ENCODE peak calls at places on chromosomes 12 and 14, in five cellular contexts. Y is EL, P is AG20443, T is endothelial cell of umbilical vein, H is hypothalamus. Q is an unnamed sample.

GRCh38 chr12:4031703-4032291 is 158.6 kb upstream of the PARP11 start:
- DNase-seq in P (peak; percentile 21), H (no peak), Y (peak; percentile 20), T (peak; percentile 14), Q (no peak)

GRCh38 chr12:29278673-29279420 is 102.1 kb downstream of the ERGIC2 start:
- DNase-seq in Y (peak; percentile 61), P (peak; percentile 28), T (no peak), H (no peak), Q (no peak)

GRCh38 chr14:37712976-37713431 is 117.6 kb downstream of the TTC6 start:
- DNase-seq in P (no peak), T (no peak), H (no peak), Y (no peak), Q (no peak)

GRCh38 chr12:26125451-26126339 is 858 bp upstream of the BHLHE41 start:
- DNase-seq in T (peak; percentile 53), Y (peak; percentile 80), H (peak; percentile 74), P (peak; percentile 73), Q (no peak)

GRCh38 chr12:64691793-64692583 is 67.2 kb downstream of the GNS start:
- DNase-seq in H (no peak), T (no peak), P (no peak), Y (no peak), Q (peak; percentile 98)

GRCh38 chr12:62400135-62400534 is 66.5 kb upstream of the MON2 start:
- DNase-seq in P (no peak), T (no peak), H (no peak), Y (no peak), Q (no peak)

GRCh38 chr12:15278816-15279658 is 43.3 kb upstream of the PTPRO start:
- DNase-seq in Y (peak; percentile 79), T (peak; percentile 49), H (no peak), P (peak; percentile 63), Q (no peak)

GRCh38 chr12:118964988-118965387 is 16.4 kb upstream of the SRRM4 start:
- DNase-seq in T (no peak), P (no peak), H (no peak), Y (no peak), Q (peak; percentile 51)

GRCh38 chr12:110641512-110641911 is 27.6 kb downstream of the TCTN1 start:
- DNase-seq in H (no peak), T (no peak), Y (no peak), P (no peak), Q (no peak)

GRCh38 chr12:33296529-33296928 is 143.1 kb downstream of the SYT10 start:
- DNase-seq in T (no peak), H (no peak), Y (no peak), P (no peak), Q (no peak)

GRCh38 chr12:30507576-30507975 is 188.1 kb downstream of the IPO8 start:
- DNase-seq in T (no peak), P (no peak), H (no peak), Y (no peak), Q (no peak)

GRCh38 chr12:49489720-49490119 is 49.1 kb upstream of the KCNH3 start:
- DNase-seq in T (peak; percentile 93), P (no peak), Y (peak; percentile 90), H (no peak), Q (no peak)

GRCh38 chr14:22994762-22995275 is 12.5 kb upstream of the AJUBA start:
- DNase-seq in H (no peak), Y (peak; percentile 79), P (peak; percentile 51), T (peak; percentile 49), Q (peak; percentile 60)

GRCh38 chr14:60163741-60164140 is 1.5 kb downstream of the DHRS7 start:
- DNase-seq in H (no peak), Y (no peak), T (no peak), P (no peak), Q (no peak)

GRCh38 chr12:104219908-104220404 is 4.4 kb downstream of the TXNRD1 start:
- DNase-seq in Y (peak; percentile 95), H (no peak), T (peak; percentile 87), P (peak; percentile 30), Q (no peak)

GRCh38 chr12:130835011-130835410 is 4.0 kb downstream of the STX2 start:
- DNase-seq in Y (no peak), T (no peak), P (no peak), H (no peak), Q (no peak)

GRCh38 chr12:115303751-115304309 is 619.9 kb upstream of the TBX3 start:
- DNase-seq in Y (no peak), T (no peak), P (no peak), H (no peak), Q (no peak)

GRCh38 chr12:123573870-123574269 is 10.5 kb upstream of the TMED2 start:
- DNase-seq in H (no peak), P (no peak), Y (no peak), T (no peak), Q (no peak)

GRCh38 chr12:47828967-47829482 is 9.3 kb upstream of the HDAC7 start:
- DNase-seq in P (peak; percentile 92), T (peak; percentile 77), H (no peak), Y (peak; percentile 90), Q (no peak)

GRCh38 chr14:103718572-103718971 is 3.0 kb downstream of the ZFYVE21 start:
- DNase-seq in P (no peak), T (no peak), Y (no peak), H (no peak), Q (no peak)

GRCh38 chr12:95796225-95796981 is 5.8 kb upstream of the NTN4 start:
- DNase-seq in H (no peak), P (no peak), Y (peak; percentile 39), T (no peak), Q (no peak)

GRCh38 chr12:119158004-119158776 is 20.5 kb upstream of the HSPB8 start:
- DNase-seq in T (no peak), P (no peak), Y (no peak), H (no peak), Q (peak; percentile 48)

GRCh38 chr14:77204457-77204796 is 22.8 kb downstream of the TMEM63C start:
- DNase-seq in Y (no peak), H (no peak), P (no peak), T (no peak), Q (no peak)

GRCh38 chr14:89699076-89699475 is 255.5 kb downstream of the EFCAB11 start:
- DNase-seq in P (no peak), H (no peak), Y (no peak), T (no peak), Q (no peak)

GRCh38 chr12:100234591-100235304 is 32.1 kb downstream of the DEPDC4 start:
- DNase-seq in P (peak; percentile 55), Y (peak; percentile 54), T (peak; percentile 58), H (no peak), Q (no peak)

GRCh38 chr14:24986206-24986893 is 63.6 kb downstream of the STXBP6 start:
- DNase-seq in T (no peak), Y (no peak), H (no peak), P (no peak), Q (no peak)

GRCh38 chr14:92922883-92923743 is at the start of gene CHGA:
- DNase-seq in P (peak; percentile 86), T (peak; percentile 40), Y (peak; percentile 12), H (no peak), Q (peak; percentile 54)

GRCh38 chr12:52215587-52216031 is 17.4 kb upstream of the KRT7 start:
- DNase-seq in H (no peak), T (peak; percentile 89), P (no peak), Y (peak; percentile 64), Q (no peak)

GRCh38 chr14:91843437-91843836 is 23.9 kb downstream of the TC2N start:
- DNase-seq in P (no peak), H (no peak), Y (no peak), T (no peak), Q (no peak)

GRCh38 chr12:126704609-126705008 is 1562.4 kb upstream of the TMEM132C start:
- DNase-seq in Y (no peak), T (no peak), P (no peak), H (no peak), Q (no peak)

GRCh38 chr12:129941646-129942045 is 37.8 kb upstream of the TMEM132D start:
- DNase-seq in P (no peak), Y (no peak), H (no peak), T (no peak), Q (no peak)

GRCh38 chr12:124002021-124002640 is 29.1 kb downstream of the ZNF664 start:
- DNase-seq in Y (no peak), P (peak; percentile 27), H (no peak), T (no peak), Q (no peak)

GRCh38 chr12:80700327-80700726 is 7.1 kb upstream of the MYF6 start:
- DNase-seq in Y (no peak), P (no peak), T (no peak), H (no peak), Q (no peak)

GRCh38 chr12:22729898-22730443 is 105.0 kb downstream of the ETNK1 start:
- DNase-seq in Y (peak; percentile 80), P (peak; percentile 73), T (peak; percentile 35), H (no peak), Q (no peak)